ENCODE peak calls at places on chromosomes 13 and 19, in five cellular contexts. One of them, this sample, is unnamed.

GRCh38 chr19:3475449-3475848 is 4.9 kb downstream of the SMIM24 start:
- DNase-seq in nucleus accumbens: no peak
- DNase-seq in fibroblast of the conjunctiva: no peak
- DNase-seq in NCI-H524: no peak
- DNase-seq in brain microvascular endothelial cell: no peak
- DNase-seq in this sample: no peak

GRCh38 chr19:15536350-15536749 is 28.0 kb downstream of the CYP4F22 start:
- DNase-seq in nucleus accumbens: no peak
- DNase-seq in fibroblast of the conjunctiva: no peak
- DNase-seq in NCI-H524: no peak
- DNase-seq in brain microvascular endothelial cell: no peak
- DNase-seq in this sample: peak

GRCh38 chr13:33849211-33849610 is 31.3 kb downstream of the RFC3 start:
- DNase-seq in nucleus accumbens: no peak
- DNase-seq in fibroblast of the conjunctiva: no peak
- DNase-seq in NCI-H524: no peak
- DNase-seq in brain microvascular endothelial cell: no peak
- DNase-seq in this sample: no peak

GRCh38 chr13:49858183-49858856 is 65.8 kb upstream of the KPNA3 start:
- DNase-seq in nucleus accumbens: no peak
- DNase-seq in fibroblast of the conjunctiva: peak
- DNase-seq in NCI-H524: no peak
- DNase-seq in brain microvascular endothelial cell: peak
- DNase-seq in this sample: peak

GRCh38 chr19:42601811-42602443 is 7.2 kb upstream of the CEACAM8 start:
- DNase-seq in nucleus accumbens: no peak
- DNase-seq in fibroblast of the conjunctiva: no peak
- DNase-seq in NCI-H524: no peak
- DNase-seq in brain microvascular endothelial cell: peak
- DNase-seq in this sample: peak

GRCh38 chr13:110363009-110363408 is 55.9 kb downstream of the COL4A2 start:
- DNase-seq in nucleus accumbens: no peak
- DNase-seq in fibroblast of the conjunctiva: no peak
- DNase-seq in NCI-H524: no peak
- DNase-seq in brain microvascular endothelial cell: peak
- DNase-seq in this sample: peak

GRCh38 chr13:41139296-41139966 is 6.8 kb upstream of the KBTBD6 start:
- DNase-seq in nucleus accumbens: no peak
- DNase-seq in fibroblast of the conjunctiva: no peak
- DNase-seq in NCI-H524: no peak
- DNase-seq in brain microvascular endothelial cell: no peak
- DNase-seq in this sample: no peak

GRCh38 chr19:38839816-38840582 is 8.4 kb upstream of the ECH1 start:
- DNase-seq in nucleus accumbens: no peak
- DNase-seq in fibroblast of the conjunctiva: no peak
- DNase-seq in NCI-H524: no peak
- DNase-seq in brain microvascular endothelial cell: no peak
- DNase-seq in this sample: no peak

GRCh38 chr19:31319465-31319864 is 29.8 kb downstream of the TSHZ3 start:
- DNase-seq in nucleus accumbens: no peak
- DNase-seq in fibroblast of the conjunctiva: no peak
- DNase-seq in NCI-H524: no peak
- DNase-seq in brain microvascular endothelial cell: no peak
- DNase-seq in this sample: no peak